ENCODE peak calls at places on chromosomes 4 and X, in seven cellular contexts. K is GM23338, O is HCT116, X is K562, B is Panc1, T is HL-60, W is HepG2. Q is an unnamed sample.

GRCh38 chr4:72031868-72032619 is at the start of gene NPFFR2:
- DNase-seq in B (no peak), X (no peak), O (no peak), T (no peak), W (no peak), K (peak), Q (peak)

GRCh38 chr4:139015948-139016451 is 419 bp downstream of the NOCT start:
- DNase-seq in X (no peak), T (peak), K (peak), O (no peak), W (peak), B (no peak), Q (no peak)

GRCh38 chrX:29662101-29662500 is 553.3 kb upstream of the MAGEB2 start:
- DNase-seq in X (no peak), T (no peak), B (peak), W (no peak), K (no peak), O (no peak), Q (no peak)

GRCh38 chr4:126458993-126459392 is 1144.2 kb downstream of the FAT4 start:
- DNase-seq in X (no peak), T (no peak), B (no peak), K (no peak), O (no peak), W (no peak), Q (peak)

GRCh38 chrX:108177321-108177990 is 85.9 kb downstream of the ATG4A start:
- DNase-seq in B (no peak), X (no peak), T (no peak), W (no peak), K (peak), O (no peak), Q (no peak)

GRCh38 chr4:78653655-78654054 is 102.1 kb downstream of the ANXA3 start:
- DNase-seq in K (no peak), B (no peak), T (no peak), X (peak), W (no peak), O (no peak), Q (peak)

GRCh38 chr4:88177981-88178632 is 19.7 kb upstream of the ABCG2 start:
- DNase-seq in K (peak), B (no peak), T (peak), O (peak), W (peak), X (peak), Q (no peak)

GRCh38 chr4:80008351-80008750 is 64.7 kb downstream of the ANTXR2 start:
- DNase-seq in W (no peak), O (no peak), X (no peak), B (no peak), K (no peak), T (no peak), Q (no peak)

GRCh38 chr4:168221298-168221697 is 97.3 kb downstream of the DDX60 start:
- DNase-seq in T (no peak), O (no peak), W (no peak), K (no peak), B (no peak), X (no peak), Q (no peak)

GRCh38 chr4:26707342-26707741 is 123.5 kb downstream of the TBC1D19 start:
- DNase-seq in T (no peak), B (no peak), X (no peak), K (no peak), O (no peak), W (no peak), Q (no peak)

GRCh38 chr4:2259541-2260267 is 2.2 kb downstream of the MXD4 start:
- DNase-seq in W (no peak), K (no peak), B (no peak), T (no peak), O (no peak), X (no peak), Q (no peak)

GRCh38 chr4:128812360-128812958 is 3.0 kb downstream of the JADE1 start:
- DNase-seq in W (peak), K (peak), O (peak), B (no peak), X (peak), T (peak), Q (peak)

GRCh38 chr4:87235020-87235671 is 14.7 kb upstream of the KLHL8 start:
- DNase-seq in W (no peak), K (no peak), X (no peak), T (no peak), O (no peak), B (no peak), Q (no peak)

GRCh38 chrX:130577431-130577830 is 175.6 kb downstream of the RBMX2 start:
- DNase-seq in O (no peak), K (no peak), W (no peak), X (no peak), B (no peak), T (no peak), Q (no peak)

GRCh38 chr4:81052119-81053068 is 21.9 kb downstream of the BMP3 start:
- DNase-seq in B (no peak), O (peak), K (peak), W (peak), X (peak), T (peak), Q (peak)

GRCh38 chr4:10403633-10404445 is 53.4 kb downstream of the ZNF518B start:
- DNase-seq in K (peak), B (peak), X (peak), W (peak), T (peak), O (peak), Q (peak)

GRCh38 chrX:132227383-132228112 is 8.3 kb upstream of the RAP2C start:
- DNase-seq in B (no peak), K (no peak), T (peak), O (no peak), X (no peak), W (no peak), Q (no peak)

GRCh38 chr4:38752393-38752961 is 30.3 kb downstream of the TLR10 start:
- DNase-seq in O (no peak), T (no peak), X (no peak), B (no peak), W (no peak), K (no peak), Q (no peak)

GRCh38 chr4:182835006-182835740 is 82.0 kb downstream of the DCTD start:
- DNase-seq in O (no peak), T (no peak), K (peak), B (no peak), W (no peak), X (no peak), Q (no peak)

GRCh38 chr4:168541608-168541953 is 44.7 kb downstream of the PALLD start:
- DNase-seq in T (no peak), W (no peak), O (peak), X (no peak), B (no peak), K (no peak), Q (no peak)

GRCh38 chrX:127732709-127733108 is 319.5 kb downstream of the ACTRT1 start:
- DNase-seq in W (no peak), X (no peak), T (no peak), O (no peak), B (no peak), K (no peak), Q (no peak)

GRCh38 chr4:38095691-38096090 is 135.5 kb downstream of the PTTG2 start:
- DNase-seq in B (no peak), T (no peak), W (no peak), X (no peak), K (no peak), O (no peak), Q (no peak)

GRCh38 chr4:11106769-11107168 is 321.9 kb downstream of the HS3ST1 start:
- DNase-seq in O (no peak), K (no peak), B (no peak), W (no peak), T (peak), X (no peak), Q (no peak)

GRCh38 chr4:67809502-67809901 is 55.3 kb upstream of the GNRHR start:
- DNase-seq in O (no peak), B (no peak), T (no peak), W (peak), X (no peak), K (peak), Q (no peak)

GRCh38 chrX:53547668-53548067 is 113.5 kb upstream of the HSD17B10 start:
- DNase-seq in X (no peak), B (no peak), T (no peak), O (no peak), W (no peak), K (no peak), Q (no peak)

GRCh38 chr4:124105212-124105611 is 607.3 kb downstream of the ANKRD50 start:
- DNase-seq in W (no peak), K (no peak), X (no peak), B (no peak), O (no peak), T (no peak), Q (no peak)

GRCh38 chr4:181966084-181966483 is 277.1 kb upstream of the TENM3 start:
- DNase-seq in X (no peak), W (no peak), K (no peak), T (no peak), B (no peak), O (no peak), Q (peak)

GRCh38 chr4:8571702-8572685 is 8.2 kb upstream of the GPR78 start:
- DNase-seq in T (no peak), K (no peak), W (no peak), O (no peak), B (no peak), X (no peak), Q (no peak)

GRCh38 chrX:144566592-144566991 is 680.7 kb upstream of the SPANXN1 start:
- DNase-seq in T (no peak), O (no peak), K (no peak), B (no peak), X (no peak), W (no peak), Q (no peak)

GRCh38 chr4:40421839-40422238 is 86.7 kb downstream of the CHRNA9 start:
- DNase-seq in W (no peak), X (no peak), K (no peak), O (no peak), T (no peak), B (no peak), Q (no peak)
- TF ChIP-seq POLR2AphosphoS5 in W (no peak), X (no peak), K (no peak), O (no peak), T (no peak), B (no peak), Q (no peak)

GRCh38 chr4:109174224-109174953 is 128.1 kb downstream of the COL25A1 start:
- DNase-seq in B (no peak), W (no peak), X (peak), K (no peak), O (no peak), T (no peak), Q (no peak)

GRCh38 chr4:109177411-109177810 is 125.0 kb downstream of the COL25A1 start:
- DNase-seq in O (no peak), T (no peak), B (no peak), X (no peak), W (no peak), K (no peak), Q (no peak)

GRCh38 chr4:109183851-109184345 is 118.6 kb downstream of the COL25A1 start:
- DNase-seq in W (no peak), T (no peak), X (no peak), B (no peak), K (no peak), O (no peak), Q (no peak)

GRCh38 chr4:109184421-109184956 is 118.0 kb downstream of the COL25A1 start:
- DNase-seq in X (no peak), O (no peak), W (no peak), K (no peak), T (no peak), B (no peak), Q (no peak)

GRCh38 chr4:109179089-109179488 is 123.4 kb downstream of the COL25A1 start:
- DNase-seq in B (no peak), K (no peak), T (no peak), X (no peak), O (no peak), W (no peak), Q (no peak)
- TF ChIP-seq REST in B (no peak), K (no peak), T (no peak), X (no peak), O (no peak), W (no peak), Q (no peak)

GRCh38 chr4:113070755-113071154 is 21.3 kb downstream of the ANK2 start:
- DNase-seq in O (no peak), B (no peak), K (no peak), T (no peak), W (no peak), X (no peak), Q (no peak)
- TF ChIP-seq POLR2AphosphoS5 in O (no peak), B (no peak), K (no peak), T (no peak), W (no peak), X (no peak), Q (no peak)

GRCh38 chr4:76696109-76696508 is 201.8 kb downstream of the SOWAHB start:
- DNase-seq in B (no peak), T (no peak), W (peak), O (no peak), K (peak), X (no peak), Q (no peak)
- TF ChIP-seq REST in B (no peak), T (no peak), W (no peak), O (no peak), K (no peak), X (no peak), Q (no peak)

GRCh38 chr4:141391293-141391692 is 170.6 kb downstream of the ZNF330 start:
- DNase-seq in B (no peak), W (no peak), T (no peak), K (no peak), X (no peak), O (no peak), Q (no peak)

GRCh38 chr4:141389649-141390048 is 169.0 kb downstream of the ZNF330 start:
- DNase-seq in O (no peak), X (no peak), B (no peak), K (peak), T (no peak), W (no peak), Q (no peak)

GRCh38 chr4:141390527-141391046 is 169.9 kb downstream of the ZNF330 start:
- DNase-seq in K (no peak), B (no peak), T (no peak), X (no peak), W (no peak), O (no peak), Q (no peak)

GRCh38 chr4:141387299-141387698 is 166.6 kb downstream of the ZNF330 start:
- DNase-seq in T (no peak), O (no peak), X (no peak), B (no peak), K (no peak), W (no peak), Q (no peak)

DNA sequence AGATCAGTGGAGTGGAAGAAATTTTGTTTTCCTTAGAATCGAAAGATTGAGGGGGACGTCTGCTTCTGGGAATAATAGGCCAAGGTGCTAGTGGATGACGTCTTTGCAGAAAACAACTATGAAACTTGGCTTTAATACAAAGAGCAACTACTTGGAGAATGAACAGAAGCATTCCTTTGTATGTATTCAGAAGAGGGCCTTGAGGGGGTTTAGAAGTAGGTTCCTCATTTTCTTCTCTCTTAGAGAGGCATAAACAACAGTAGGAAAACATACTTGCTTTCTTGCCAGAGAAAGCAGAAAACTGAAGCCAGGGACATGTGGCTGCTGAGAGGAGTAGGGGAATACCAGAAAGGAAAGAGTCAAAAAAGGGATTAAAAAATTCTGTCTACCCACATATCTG is 167.8 kb downstream of the ZNF330 start:
- DNase-seq in W (no peak), B (no peak), T (no peak), K (no peak), X (no peak), O (no peak), Q (no peak)
- TF ChIP-seq POLR2AphosphoS5 in W (no peak), B (no peak), T (no peak), K (no peak), X (no peak), O (no peak), Q (no peak)

GRCh38 chrX:51893931-51894696 is 691 bp downstream of the MAGED1 start:
- DNase-seq in W (no peak), K (peak), B (no peak), X (no peak), T (no peak), O (no peak), Q (peak)

GRCh38 chrX:51891821-51892551 is 1.4 kb upstream of the MAGED1 start:
- DNase-seq in O (no peak), W (no peak), B (no peak), T (peak), K (peak), X (no peak), Q (peak)

GRCh38 chrX:51896626-51897025 is 3.2 kb downstream of the MAGED1 start:
- DNase-seq in K (no peak), B (no peak), X (no peak), W (no peak), T (no peak), O (no peak), Q (no peak)

GRCh38 chrX:51892921-51893745 is at the start of gene MAGED1:
- DNase-seq in O (no peak), X (no peak), W (peak), K (peak), B (peak), T (peak), Q (peak)

DNA sequence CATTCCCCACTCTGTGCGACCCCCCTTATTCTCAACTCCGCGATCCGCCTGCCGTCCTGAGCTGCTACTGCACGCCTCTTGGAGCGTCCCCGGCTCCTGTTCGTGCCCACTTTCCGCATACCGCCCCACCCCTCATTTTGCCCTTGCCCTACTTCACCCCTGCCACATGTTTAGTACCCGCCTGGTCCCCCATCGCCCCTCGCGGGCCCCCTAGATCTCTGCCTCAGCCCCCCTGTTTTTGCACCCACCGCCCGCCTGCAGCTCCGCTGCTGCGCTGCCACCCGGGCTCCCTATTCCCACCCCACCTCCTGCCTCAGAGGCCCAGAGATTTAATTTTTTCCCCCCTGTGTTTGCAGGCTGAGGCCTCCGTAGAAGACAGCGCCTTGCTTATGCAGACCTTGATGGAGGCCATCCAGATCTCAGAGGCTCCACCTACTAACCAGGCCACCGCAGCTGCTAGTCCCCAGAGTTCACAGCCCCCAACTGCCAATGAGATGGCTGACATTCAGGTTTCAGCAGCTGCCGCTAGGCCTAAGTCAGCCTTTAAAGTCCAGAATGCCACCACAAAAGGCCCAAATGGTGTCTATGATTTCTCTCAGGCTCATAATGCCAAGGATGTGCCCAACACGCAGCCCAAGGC is 1.4 kb downstream of the MAGED1 start:
- DNase-seq in B (no peak), O (no peak), W (no peak), K (peak), T (no peak), X (no peak), Q (peak)
- TF ChIP-seq REST in B (no peak), O (no peak), W (no peak), K (no peak), T (no peak), X (no peak), Q (no peak)